ENCODE peak calls at places on chromosomes 7 and 10, in five cellular contexts. O is effector memory CD8-positive, alpha-beta T cell; N is T follicular helper cell; H is NCI-H510A; J is DMS 273 treated with DMSO at 0.1 percent for 48 hours. K is an unnamed sample.

GRCh38 chr7:133829336-133829897 is 297.7 kb upstream of the LRGUK start:
- DNase-seq in O (no peak), N (no peak), H (no peak), J (no peak), K (no peak)

GRCh38 chr7:112150823-112151641 is 55.2 kb downstream of the DOCK4 start:
- DNase-seq in O (no peak), N (no peak), H (no peak), J (no peak), K (no peak)

GRCh38 chr7:2530076-2530967 is 10.7 kb downstream of the LFNG start:
- DNase-seq in O (peak), N (peak), H (peak), J (no peak), K (no peak)

GRCh38 chr10:67473850-67474633 is 222.0 kb downstream of the CTNNA3 start:
- DNase-seq in O (no peak), N (no peak), H (no peak), J (no peak), K (no peak)

GRCh38 chr7:43491984-43492383 is 90.9 kb upstream of the STK17A start:
- DNase-seq in O (no peak), N (no peak), H (no peak), J (no peak), K (no peak)

GRCh38 chr7:92765725-92766124 is 70.6 kb downstream of the CDK6 start:
- DNase-seq in O (no peak), N (no peak), H (no peak), J (no peak), K (no peak)

GRCh38 chr7:4523873-4524272 is 158.2 kb upstream of the FOXK1 start:
- DNase-seq in O (no peak), N (no peak), H (no peak), J (no peak), K (no peak)

GRCh38 chr7:66921396-66921917 is 432 bp downstream of the TMEM248 start:
- DNase-seq in O (peak), N (no peak), H (no peak), J (peak), K (no peak)

GRCh38 chr10:119313645-119314044 is 106.3 kb downstream of the GRK5 start:
- DNase-seq in O (peak), N (no peak), H (no peak), J (no peak), K (no peak)

GRCh38 chr10:80487791-80488538 is 33.9 kb downstream of the TSPAN14 start:
- DNase-seq in O (peak), N (no peak), H (no peak), J (no peak), K (no peak)

GRCh38 chr10:124162774-124163354 is 69.5 kb upstream of the CHST15 start:
- DNase-seq in O (no peak), N (no peak), H (no peak), J (no peak), K (no peak)

GRCh38 chr7:128827248-128827958 is 2.8 kb upstream of the FLNC start:
- DNase-seq in O (no peak), N (no peak), H (no peak), J (no peak), K (no peak)

GRCh38 chr7:114426824-114427223 is 12.2 kb downstream of the FOXP2 start:
- DNase-seq in O (no peak), N (no peak), H (no peak), J (peak), K (no peak)

GRCh38 chr10:34172936-34173533 is 642.1 kb downstream of the PARD3 start:
- DNase-seq in O (no peak), N (no peak), H (no peak), J (no peak), K (no peak)

GRCh38 chr10:43264987-43265798 is 1.7 kb downstream of the RASGEF1A start:
- DNase-seq in O (no peak), N (no peak), H (no peak), J (no peak), K (no peak)

GRCh38 chr7:130040576-130040975 is 10.6 kb downstream of the ZC3HC1 start:
- DNase-seq in O (no peak), N (no peak), H (no peak), J (no peak), K (no peak)

GRCh38 chr10:111093741-111094380 is 17.0 kb downstream of the ADRA2A start:
- DNase-seq in O (no peak), N (no peak), H (no peak), J (no peak), K (no peak)

GRCh38 chr7:2757904-2758672 is 70.1 kb downstream of the AMZ1 start:
- DNase-seq in O (no peak), N (no peak), H (peak), J (peak), K (no peak)

GRCh38 chr7:94354950-94355349 is 39.7 kb upstream of the COL1A2 start:
- DNase-seq in O (no peak), N (no peak), H (no peak), J (no peak), K (no peak)

K was measured in esophagus squamous epithelium.